ENCODE peak calls at places on chromosomes 3 and 15, in six cellular contexts. One of them, this sample, is unnamed.

GRCh38 chr3:151697496-151697895 is 36.2 kb upstream of the AADACL2 start:
- DNase-seq in tibial nerve: no peak
- DNase-seq in A549: peak; percentile 48
- DNase-seq in stomach: no peak
- DNase-seq in IMR-90: no peak
- DNase-seq in spleen: no peak
- DNase-seq in this sample: no peak

GRCh38 chr3:132231633-132232032 is 85.6 kb upstream of the ACP3 start:
- DNase-seq in tibial nerve: no peak
- DNase-seq in A549: peak; percentile 33
- DNase-seq in stomach: no peak
- DNase-seq in IMR-90: peak; percentile 55
- DNase-seq in spleen: no peak
- DNase-seq in this sample: no peak

GRCh38 chr3:103705641-103706040 is 1270.8 kb downstream of the ZPLD1 start:
- DNase-seq in tibial nerve: no peak
- DNase-seq in A549: no peak
- DNase-seq in stomach: no peak
- DNase-seq in IMR-90: no peak
- DNase-seq in spleen: no peak
- DNase-seq in this sample: no peak

GRCh38 chr3:36418296-36418695 is 38.0 kb downstream of the STAC start:
- DNase-seq in tibial nerve: no peak
- DNase-seq in A549: no peak
- DNase-seq in stomach: no peak
- DNase-seq in IMR-90: no peak
- DNase-seq in spleen: no peak
- DNase-seq in this sample: no peak

GRCh38 chr3:42130329-42131070 is 39.3 kb downstream of the TRAK1 start:
- DNase-seq in tibial nerve: no peak
- DNase-seq in A549: peak; percentile 85
- DNase-seq in stomach: peak; percentile 61
- DNase-seq in IMR-90: no peak
- DNase-seq in spleen: no peak
- DNase-seq in this sample: peak; percentile 57

GRCh38 chr3:23999012-23999641 is 54.0 kb downstream of the NR1D2 start:
- DNase-seq in tibial nerve: peak; percentile 83
- DNase-seq in A549: peak; percentile 56
- DNase-seq in stomach: peak; percentile 77
- DNase-seq in IMR-90: peak; percentile 42
- DNase-seq in spleen: no peak
- DNase-seq in this sample: peak; percentile 71

GRCh38 chr3:123085293-123085949 is 18.6 kb downstream of the PDIA5 start:
- DNase-seq in tibial nerve: no peak
- DNase-seq in A549: no peak
- DNase-seq in stomach: no peak
- DNase-seq in IMR-90: no peak
- DNase-seq in spleen: peak; percentile 71
- DNase-seq in this sample: no peak

GRCh38 chr3:186354100-186354499 is 7.9 kb downstream of the DGKG start:
- DNase-seq in tibial nerve: no peak
- DNase-seq in A549: no peak
- DNase-seq in stomach: no peak
- DNase-seq in IMR-90: no peak
- DNase-seq in spleen: no peak
- DNase-seq in this sample: no peak

GRCh38 chr15:77784361-77785292 is 151.9 kb upstream of the LINGO1 start:
- DNase-seq in tibial nerve: no peak
- DNase-seq in A549: peak; percentile 64
- DNase-seq in stomach: no peak
- DNase-seq in IMR-90: no peak
- DNase-seq in spleen: no peak
- DNase-seq in this sample: no peak

GRCh38 chr3:123818921-123819429 is 65.2 kb downstream of the MYLK start:
- DNase-seq in tibial nerve: no peak
- DNase-seq in A549: no peak
- DNase-seq in stomach: no peak
- DNase-seq in IMR-90: peak; percentile 88
- DNase-seq in spleen: no peak
- DNase-seq in this sample: no peak

GRCh38 chr3:123385981-123386380 is 62.9 kb downstream of the ADCY5 start:
- DNase-seq in tibial nerve: no peak
- DNase-seq in A549: peak; percentile 25
- DNase-seq in stomach: no peak
- DNase-seq in IMR-90: peak; percentile 31
- DNase-seq in spleen: peak; percentile 40
- DNase-seq in this sample: no peak

GRCh38 chr3:166013073-166013679 is 176.0 kb upstream of the BCHE start:
- DNase-seq in tibial nerve: no peak
- DNase-seq in A549: peak; percentile 46
- DNase-seq in stomach: no peak
- DNase-seq in IMR-90: peak; percentile 37
- DNase-seq in spleen: no peak
- DNase-seq in this sample: no peak

GRCh38 chr3:109331692-109332091 is 5.7 kb downstream of the DPPA4 start:
- DNase-seq in tibial nerve: no peak
- DNase-seq in A549: no peak
- DNase-seq in stomach: no peak
- DNase-seq in IMR-90: no peak
- DNase-seq in spleen: no peak
- DNase-seq in this sample: no peak

GRCh38 chr3:127063916-127064315 is 81.0 kb downstream of the PLXNA1 start:
- DNase-seq in tibial nerve: no peak
- DNase-seq in A549: no peak
- DNase-seq in stomach: no peak
- DNase-seq in IMR-90: no peak
- DNase-seq in spleen: no peak
- DNase-seq in this sample: no peak

GRCh38 chr3:160003520-160004128 is 15.0 kb downstream of the IL12A start:
- DNase-seq in tibial nerve: peak; percentile 18
- DNase-seq in A549: peak; percentile 69
- DNase-seq in stomach: peak; percentile 38
- DNase-seq in IMR-90: peak; percentile 31
- DNase-seq in spleen: peak; percentile 79
- DNase-seq in this sample: peak; percentile 71

GRCh38 chr3:161081675-161082462 is 23.3 kb downstream of the B3GALNT1 start:
- DNase-seq in tibial nerve: no peak
- DNase-seq in A549: no peak
- DNase-seq in stomach: no peak
- DNase-seq in IMR-90: no peak
- DNase-seq in spleen: no peak
- DNase-seq in this sample: no peak

GRCh38 chr15:96756656-96757055 is 426.2 kb downstream of the NR2F2 start:
- DNase-seq in tibial nerve: no peak
- DNase-seq in A549: no peak
- DNase-seq in stomach: no peak
- DNase-seq in IMR-90: no peak
- DNase-seq in spleen: no peak
- DNase-seq in this sample: no peak

GRCh38 chr3:39383190-39383912 is at the start of gene SLC25A38:
- DNase-seq in tibial nerve: peak; percentile 65
- DNase-seq in A549: peak; percentile 94
- DNase-seq in stomach: peak; percentile 80
- DNase-seq in IMR-90: peak; percentile 85
- DNase-seq in spleen: peak; percentile 96
- DNase-seq in this sample: peak; percentile 85

GRCh38 chr3:149005424-149005823 is 14.1 kb downstream of the GYG1 start:
- DNase-seq in tibial nerve: no peak
- DNase-seq in A549: no peak
- DNase-seq in stomach: no peak
- DNase-seq in IMR-90: peak; percentile 72
- DNase-seq in spleen: no peak
- DNase-seq in this sample: no peak

GRCh38 chr3:110576962-110577361 is 494.7 kb upstream of the NECTIN3 start:
- DNase-seq in tibial nerve: no peak
- DNase-seq in A549: peak; percentile 94
- DNase-seq in stomach: no peak
- DNase-seq in IMR-90: peak; percentile 92
- DNase-seq in spleen: no peak
- DNase-seq in this sample: no peak

GRCh38 chr15:60580068-60580467 is 101.1 kb upstream of the ICE2 start:
- DNase-seq in tibial nerve: no peak
- DNase-seq in A549: no peak
- DNase-seq in stomach: no peak
- DNase-seq in IMR-90: no peak
- DNase-seq in spleen: no peak
- DNase-seq in this sample: no peak

GRCh38 chr3:153927107-153927506 is 194.1 kb upstream of the ARHGEF26 start:
- DNase-seq in tibial nerve: no peak
- DNase-seq in A549: peak; percentile 29
- DNase-seq in stomach: no peak
- DNase-seq in IMR-90: peak; percentile 60
- DNase-seq in spleen: no peak
- DNase-seq in this sample: no peak

GRCh38 chr3:151770941-151771340 is 37.2 kb downstream of the AADACL2 start:
- DNase-seq in tibial nerve: peak; percentile 31
- DNase-seq in A549: peak; percentile 74
- DNase-seq in stomach: peak; percentile 73
- DNase-seq in IMR-90: no peak
- DNase-seq in spleen: no peak
- DNase-seq in this sample: peak; percentile 40

GRCh38 chr3:52041118-52041847 is 15.1 kb downstream of the DUSP7 start:
- DNase-seq in tibial nerve: no peak
- DNase-seq in A549: no peak
- DNase-seq in stomach: no peak
- DNase-seq in IMR-90: no peak
- DNase-seq in spleen: no peak
- DNase-seq in this sample: no peak

GRCh38 chr3:39849992-39850706 is 40.7 kb downstream of the MYRIP start:
- DNase-seq in tibial nerve: no peak
- DNase-seq in A549: no peak
- DNase-seq in stomach: no peak
- DNase-seq in IMR-90: no peak
- DNase-seq in spleen: no peak
- DNase-seq in this sample: no peak

GRCh38 chr15:61641645-61642044 is 412.5 kb upstream of the RORA start:
- DNase-seq in tibial nerve: no peak
- DNase-seq in A549: no peak
- DNase-seq in stomach: no peak
- DNase-seq in IMR-90: no peak
- DNase-seq in spleen: no peak
- DNase-seq in this sample: no peak
- TF ChIP-seq POLR2A in tibial nerve: no peak
- TF ChIP-seq POLR2A in A549: no peak
- TF ChIP-seq POLR2A in stomach: no peak
- TF ChIP-seq POLR2A in IMR-90: no peak
- TF ChIP-seq POLR2A in spleen: no peak
- TF ChIP-seq POLR2A in this sample: no peak

GRCh38 chr15:99440551-99441426 is 125.0 kb upstream of the MEF2A start:
- DNase-seq in tibial nerve: peak; percentile 10
- DNase-seq in A549: no peak
- DNase-seq in stomach: peak; percentile 25
- DNase-seq in IMR-90: no peak
- DNase-seq in spleen: no peak
- DNase-seq in this sample: no peak

GRCh38 chr15:99443056-99443756 is 122.6 kb upstream of the MEF2A start:
- DNase-seq in tibial nerve: peak; percentile 2
- DNase-seq in A549: no peak
- DNase-seq in stomach: peak; percentile 20
- DNase-seq in IMR-90: no peak
- DNase-seq in spleen: no peak
- DNase-seq in this sample: no peak

GRCh38 chr15:99441427-99441766 is 124.4 kb upstream of the MEF2A start:
- DNase-seq in tibial nerve: no peak
- DNase-seq in A549: no peak
- DNase-seq in stomach: no peak
- DNase-seq in IMR-90: no peak
- DNase-seq in spleen: no peak
- DNase-seq in this sample: no peak

GRCh38 chr15:99442268-99442897 is 123.4 kb upstream of the MEF2A start:
- DNase-seq in tibial nerve: no peak
- DNase-seq in A549: peak; percentile 43
- DNase-seq in stomach: peak; percentile 71
- DNase-seq in IMR-90: peak; percentile 90
- DNase-seq in spleen: no peak
- DNase-seq in this sample: peak; percentile 56

DNA sequence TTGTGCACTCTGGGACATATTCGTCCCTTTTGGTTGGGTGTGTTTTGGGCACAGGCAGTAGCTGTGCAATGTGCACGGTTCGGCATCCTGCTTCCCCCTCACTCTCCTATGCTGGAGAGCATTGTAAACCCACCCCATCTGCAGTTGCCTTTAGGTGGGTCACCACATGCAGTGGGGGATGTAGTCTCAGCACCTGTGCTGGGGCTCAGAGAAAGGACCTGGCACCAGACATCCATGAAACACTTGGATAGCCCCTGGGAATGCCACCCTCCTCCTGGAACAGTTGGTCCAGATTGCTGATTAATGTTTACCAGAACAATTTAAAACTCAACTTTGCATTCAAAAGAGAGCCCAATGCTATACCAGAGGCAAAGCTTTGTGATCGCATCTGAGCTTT is 123.9 kb upstream of the MEF2A start:
- DNase-seq in tibial nerve: no peak
- DNase-seq in A549: no peak
- DNase-seq in stomach: peak; percentile 20
- DNase-seq in IMR-90: no peak
- DNase-seq in spleen: no peak
- DNase-seq in this sample: no peak
- H3K27ac ChIP-seq in tibial nerve: no peak overlapping the region
- H3K27ac ChIP-seq in A549: peak overlapping the region; percentile 10
- H3K27ac ChIP-seq in stomach: peak overlapping the region; percentile 74
- H3K27ac ChIP-seq in IMR-90: peak overlapping the region; percentile 88
- H3K27ac ChIP-seq in spleen: peak overlapping the region; percentile 54
- H3K27ac ChIP-seq in this sample: peak overlapping the region; percentile 55

DNA sequence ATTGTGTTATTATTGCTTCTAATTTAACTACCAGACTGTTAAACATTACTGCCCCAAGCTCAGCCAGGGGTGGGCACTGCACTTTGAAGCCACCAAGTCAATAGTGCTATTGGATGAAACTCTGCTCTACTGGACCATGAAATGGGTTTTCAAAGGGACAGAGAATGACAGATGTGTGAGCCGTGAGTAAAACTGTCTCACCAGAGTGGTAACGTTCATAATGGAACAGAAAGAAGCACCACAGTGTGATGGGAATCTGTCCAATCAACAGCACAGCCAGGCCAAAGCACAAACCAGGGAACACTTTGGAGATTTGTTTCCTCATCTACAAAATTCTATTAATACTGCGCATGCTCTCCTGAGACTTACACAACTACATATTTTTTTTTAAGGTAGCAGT is 171.8 kb upstream of the LPP start:
- DNase-seq in tibial nerve: no peak
- DNase-seq in A549: no peak
- DNase-seq in stomach: no peak
- DNase-seq in IMR-90: no peak
- DNase-seq in spleen: no peak
- DNase-seq in this sample: no peak
- TF ChIP-seq POLR2A in tibial nerve: no peak
- TF ChIP-seq POLR2A in A549: no peak
- TF ChIP-seq POLR2A in stomach: no peak
- TF ChIP-seq POLR2A in IMR-90: no peak
- TF ChIP-seq POLR2A in spleen: no peak
- TF ChIP-seq POLR2A in this sample: no peak

DNA sequence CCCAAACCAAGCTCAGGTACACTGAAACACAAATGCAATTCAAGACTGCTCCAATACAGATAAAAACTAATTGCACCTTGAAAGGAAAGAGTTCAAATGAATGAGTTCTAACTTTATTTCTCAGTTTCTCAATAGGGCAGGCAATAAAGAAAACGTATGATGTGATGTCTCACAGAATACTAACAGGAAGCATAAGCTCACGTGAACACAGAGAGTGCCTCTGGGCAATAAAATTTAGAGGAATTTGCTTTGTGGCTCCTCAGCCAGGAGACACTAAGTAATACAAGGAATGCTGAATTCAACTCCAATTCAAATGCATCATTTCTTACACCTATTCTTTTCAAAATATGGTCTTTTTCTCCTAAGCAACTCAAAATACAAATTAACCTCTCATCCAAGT is 82.3 kb upstream of the OCA2 start:
- DNase-seq in tibial nerve: no peak
- DNase-seq in A549: no peak
- DNase-seq in stomach: no peak
- DNase-seq in IMR-90: no peak
- DNase-seq in spleen: no peak
- DNase-seq in this sample: no peak
- H3K27ac ChIP-seq in tibial nerve: no peak overlapping the region
- H3K27ac ChIP-seq in A549: no peak overlapping the region
- H3K27ac ChIP-seq in stomach: no peak overlapping the region
- H3K27ac ChIP-seq in IMR-90: no peak overlapping the region
- H3K27ac ChIP-seq in spleen: no peak overlapping the region
- H3K27ac ChIP-seq in this sample: peak overlapping the region; percentile 7

This sample was measured in transverse colon.